ENCODE peak calls at places on chromosomes 3 and 15, in seven cellular contexts. K, P, Z, Y, W, A and M are unnamed samples.

GRCh38 chr15:39594056-39594763 is 13.3 kb downstream of the THBS1 start:
- DNase-seq in Z (no peak), K (no peak), W (no peak), A (no peak), P (no peak), Y (no peak), M (peak)

GRCh38 chr15:37038716-37039106 is 61.6 kb downstream of the MEIS2 start:
- DNase-seq in Y (no peak), A (no peak), W (no peak), K (no peak), P (no peak), Z (no peak), M (no peak)

GRCh38 chr3:126355777-126356372 is 1.3 kb downstream of the KLF15 start:
- DNase-seq in P (peak), W (no peak), Z (peak), K (peak), A (peak), Y (peak), M (peak)

GRCh38 chr3:63977893-63978292 is 45.4 kb downstream of the PSMD6 start:
- DNase-seq in W (no peak), A (no peak), P (no peak), Y (no peak), K (no peak), Z (no peak), M (no peak)

GRCh38 chr3:136753112-136753939 is 1.1 kb upstream of the STAG1 start:
- DNase-seq in W (no peak), Z (no peak), K (no peak), P (no peak), A (no peak), Y (no peak), M (no peak)

GRCh38 chr3:57783186-57784088 is 27.3 kb downstream of the SLMAP start:
- DNase-seq in P (no peak), Z (no peak), A (no peak), K (no peak), W (no peak), Y (no peak), M (no peak)

GRCh38 chr15:45921376-45921775 is 286.5 kb downstream of the SQOR start:
- DNase-seq in Y (no peak), P (no peak), Z (no peak), K (peak), W (no peak), A (no peak), M (no peak)

GRCh38 chr3:87206070-87206469 is 21.0 kb upstream of the CHMP2B start:
- DNase-seq in Z (no peak), P (no peak), K (no peak), Y (no peak), A (no peak), W (no peak), M (no peak)

GRCh38 chr3:88105325-88105724 is 44.4 kb upstream of the C3orf38 start:
- DNase-seq in W (no peak), Z (no peak), A (no peak), Y (no peak), P (no peak), K (no peak), M (no peak)

GRCh38 chr3:125061170-125061569 is 5.4 kb upstream of the HEG1 start:
- DNase-seq in Z (no peak), Y (peak), A (no peak), K (no peak), W (no peak), P (peak), M (no peak)

GRCh38 chr3:128309026-128309425 is 155.7 kb downstream of the EEFSEC start:
- DNase-seq in K (no peak), W (no peak), P (no peak), Y (no peak), Z (no peak), A (no peak), M (no peak)

GRCh38 chr3:136838641-136839555 is 20.0 kb downstream of the SLC35G2 start:
- DNase-seq in K (no peak), Y (no peak), W (peak), A (no peak), P (no peak), Z (no peak), M (no peak)

GRCh38 chr15:69469467-69470191 is 17.0 kb downstream of the RPLP1 start:
- DNase-seq in K (no peak), Y (no peak), A (no peak), Z (no peak), W (no peak), P (no peak), M (no peak)

GRCh38 chr15:56149071-56149470 is 94.6 kb downstream of the RFX7 start:
- DNase-seq in A (no peak), Y (no peak), K (no peak), Z (no peak), W (no peak), P (no peak), M (no peak)

GRCh38 chr3:127520993-127521392 is 69.5 kb downstream of the TPRA1 start:
- DNase-seq in W (no peak), A (no peak), Y (no peak), Z (no peak), P (no peak), K (no peak), M (no peak)

GRCh38 chr15:59609730-59610712 is 1.6 kb upstream of the GCNT3 start:
- DNase-seq in K (no peak), Z (no peak), W (no peak), A (no peak), Y (no peak), P (no peak), M (no peak)

GRCh38 chr3:183554377-183554776 is 1.1 kb downstream of the KLHL6 start:
- DNase-seq in W (no peak), A (no peak), P (no peak), Y (no peak), Z (no peak), K (no peak), M (peak)

GRCh38 chr3:30493912-30494311 is 112.5 kb upstream of the TGFBR2 start:
- DNase-seq in Y (peak), W (no peak), K (no peak), P (peak), Z (no peak), A (no peak), M (no peak)

DNA sequence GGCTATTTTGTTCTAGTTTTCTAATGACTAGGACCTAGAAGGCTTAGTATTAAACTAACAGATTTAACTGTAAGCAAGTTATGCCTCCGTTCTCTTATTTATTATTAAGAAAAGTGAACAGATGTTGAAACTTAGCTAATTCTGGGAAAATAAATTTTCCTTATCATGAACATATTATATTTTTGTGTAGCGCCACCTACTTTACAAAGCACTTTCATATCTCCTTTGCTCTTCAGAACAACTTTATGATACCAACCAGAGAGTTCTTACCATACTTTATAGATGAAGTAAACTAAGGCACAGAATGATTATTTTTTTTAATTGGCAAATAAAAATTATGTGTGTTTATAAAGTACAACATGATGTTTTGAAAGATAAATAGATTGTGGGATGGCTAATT is 59.4 kb downstream of the NME9 start:
- DNase-seq in W (no peak), P (no peak), Z (no peak), K (no peak), Y (no peak), A (no peak), M (no peak)
- TF ChIP-seq CTCF in W (no peak), P (no peak), Z (no peak), K (no peak), Y (no peak), A (no peak), M (no peak)

DNA sequence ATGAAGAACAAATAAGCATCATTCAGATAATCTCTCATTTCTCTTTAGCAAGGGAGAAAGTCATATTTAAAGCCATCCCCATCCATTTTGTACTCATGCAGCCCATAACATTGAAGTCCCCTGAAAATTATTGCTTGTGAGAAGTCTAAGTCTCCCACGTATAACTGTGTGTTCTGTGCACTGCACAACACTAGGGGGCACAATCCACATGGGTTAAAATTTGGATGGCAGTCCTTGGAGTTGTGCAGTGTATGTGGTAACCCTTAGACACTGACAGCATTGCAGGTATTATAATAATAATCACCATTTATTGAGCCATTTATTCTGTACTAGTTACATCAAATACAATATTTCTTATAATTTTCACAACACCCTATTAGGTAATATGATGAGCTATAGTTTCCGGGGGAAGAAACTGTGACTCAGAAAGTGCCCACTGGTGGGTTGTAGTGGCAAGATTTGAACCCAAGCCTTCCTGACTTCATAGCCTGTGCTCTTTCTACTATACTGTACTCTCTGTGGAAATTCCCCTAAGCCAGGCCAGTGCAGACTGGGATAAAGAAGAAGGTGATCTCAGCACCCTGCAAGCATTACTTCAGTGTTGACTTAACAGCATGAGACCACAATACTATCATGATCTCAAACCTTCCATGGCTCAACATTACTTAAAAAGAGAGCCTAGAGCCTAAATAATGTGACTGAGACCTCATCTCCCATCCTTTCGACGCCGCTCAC is 15.7 kb downstream of the KCNAB1 start:
- DNase-seq in Z (no peak), K (peak), P (no peak), A (no peak), W (peak), Y (no peak), M (peak)
- TF ChIP-seq CTCF in Z (peak), K (peak), P (no peak), A (no peak), W (peak), Y (no peak), M (peak)

GRCh38 chr15:63243101-63243500 is 34.3 kb upstream of the APH1B start:
- DNase-seq in K (no peak), Y (no peak), A (no peak), P (peak), W (no peak), Z (no peak), M (no peak)
- TF ChIP-seq CTCF in K (no peak), Y (no peak), A (no peak), P (no peak), W (no peak), Z (no peak), M (no peak)

GRCh38 chr3:189977174-189977573 is 143.5 kb downstream of the P3H2 start:
- DNase-seq in A (no peak), K (no peak), P (no peak), W (no peak), Z (no peak), Y (no peak), M (no peak)

GRCh38 chr3:189981668-189982067 is 139.0 kb downstream of the P3H2 start:
- DNase-seq in W (no peak), P (peak), A (no peak), K (peak), Z (no peak), Y (peak), M (no peak)

GRCh38 chr3:189982299-189982945 is 138.3 kb downstream of the P3H2 start:
- DNase-seq in Y (no peak), A (no peak), K (no peak), P (no peak), Z (no peak), W (no peak), M (no peak)

GRCh38 chr3:189975376-189975990 is 145.2 kb downstream of the P3H2 start:
- DNase-seq in A (no peak), Z (no peak), K (no peak), W (no peak), P (no peak), Y (no peak), M (no peak)

GRCh38 chr3:189978753-189979152 is 141.9 kb downstream of the P3H2 start:
- DNase-seq in Y (no peak), A (no peak), P (no peak), K (no peak), Z (no peak), W (no peak), M (no peak)
- TF ChIP-seq CTCF in Y (no peak), A (no peak), P (no peak), K (no peak), Z (no peak), W (no peak), M (no peak)

GRCh38 chr15:89299896-89300295 is 34.7 kb downstream of the POLG start:
- DNase-seq in P (no peak), W (no peak), Y (no peak), Z (no peak), A (no peak), K (no peak), M (no peak)
- TF ChIP-seq CTCF in P (no peak), W (peak), Y (no peak), Z (no peak), A (no peak), K (no peak), M (no peak)

GRCh38 chr3:131077904-131078303 is 51.2 kb downstream of the NEK11 start:
- DNase-seq in Z (no peak), P (no peak), A (no peak), K (no peak), Y (no peak), W (no peak), M (no peak)

GRCh38 chr3:131072099-131072559 is 45.5 kb downstream of the NEK11 start:
- DNase-seq in A (no peak), W (no peak), K (no peak), P (no peak), Z (no peak), Y (no peak), M (no peak)

GRCh38 chr3:131067983-131068382 is 41.3 kb downstream of the NEK11 start:
- DNase-seq in P (no peak), Y (no peak), K (no peak), A (no peak), W (no peak), Z (no peak), M (no peak)

GRCh38 chr3:131075632-131076328 is 49.1 kb downstream of the NEK11 start:
- DNase-seq in A (no peak), K (no peak), P (no peak), W (no peak), Z (no peak), Y (no peak), M (no peak)

GRCh38 chr3:131072845-131073244 is 46.2 kb downstream of the NEK11 start:
- DNase-seq in Y (no peak), Z (no peak), W (no peak), K (no peak), P (peak), A (no peak), M (no peak)
- TF ChIP-seq CTCF in Y (no peak), Z (no peak), W (no peak), K (no peak), P (no peak), A (no peak), M (no peak)

GRCh38 chr3:58998476-58999117 is 51.2 kb downstream of the CFAP20DC start:
- DNase-seq in P (no peak), W (no peak), A (no peak), Y (no peak), K (peak), Z (no peak), M (peak)

GRCh38 chr3:58991623-58992022 is 58.2 kb downstream of the CFAP20DC start:
- DNase-seq in K (no peak), P (no peak), Y (no peak), A (no peak), Z (no peak), W (no peak), M (no peak)

GRCh38 chr3:58993547-58993946 is 56.3 kb downstream of the CFAP20DC start:
- DNase-seq in A (no peak), W (no peak), Y (no peak), P (no peak), Z (no peak), K (no peak), M (no peak)

GRCh38 chr3:58996730-58997129 is 53.1 kb downstream of the CFAP20DC start:
- DNase-seq in Y (no peak), A (no peak), Z (no peak), K (no peak), W (no peak), P (no peak), M (no peak)

DNA sequence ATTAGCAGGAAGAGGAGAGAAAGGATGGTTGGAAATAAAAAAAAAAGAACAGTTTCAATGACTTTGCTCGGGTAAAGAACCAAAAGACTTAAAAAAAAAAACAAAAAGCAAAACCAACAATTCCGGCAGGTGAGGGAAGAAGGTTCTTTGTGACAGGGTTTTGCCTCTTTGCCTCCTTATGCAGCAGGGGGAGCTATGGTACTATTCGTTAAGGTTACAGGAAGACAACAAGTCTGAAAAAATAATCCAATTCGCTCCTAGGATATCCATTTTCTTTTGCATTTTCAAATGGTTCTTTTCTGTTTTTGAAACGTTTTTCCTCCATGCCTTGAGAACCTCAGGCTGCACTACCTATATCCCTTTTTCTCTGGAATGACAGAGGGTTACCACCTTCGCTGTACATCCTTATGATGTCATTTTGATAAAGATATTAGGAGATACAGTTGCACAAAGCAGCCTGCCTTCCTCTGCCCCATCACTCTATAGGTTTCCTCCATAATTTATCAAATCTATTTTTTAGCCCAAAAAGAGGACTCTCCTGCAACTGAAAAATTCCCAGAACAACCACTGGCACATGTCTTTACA is 55.0 kb downstream of the CFAP20DC start:
- DNase-seq in A (no peak), P (no peak), W (peak), Y (no peak), Z (peak), K (peak), M (peak)
- TF ChIP-seq CTCF in A (peak), P (peak), W (peak), Y (peak), Z (peak), K (peak), M (peak)